ENCODE peak calls at places on chromosomes 11 and 22, in four cellular contexts. F, E, T and A are unnamed samples.

GRCh38 chr22:40238425-40239344 is 61.0 kb downstream of the TNRC6B start:
- DNase-seq in F (no peak), T (no peak), E (peak), A (peak)

GRCh38 chr11:30879322-30880020 is 293.3 kb upstream of the MPPED2 start:
- DNase-seq in E (no peak), T (no peak), F (no peak), A (no peak)

GRCh38 chr22:48241658-48242057 is 1479.2 kb downstream of the TBC1D22A start:
- DNase-seq in F (no peak), T (no peak), E (no peak), A (no peak)

GRCh38 chr11:62472063-62472884 is 53.4 kb downstream of the SCGB1A1 start:
- DNase-seq in F (peak), T (peak), E (no peak), A (no peak)

GRCh38 chr11:93330446-93330984 is at the start of gene DEUP1:
- DNase-seq in E (peak), F (no peak), T (no peak), A (no peak)

GRCh38 chr11:3950996-3951662 is 95.7 kb downstream of the STIM1 start:
- DNase-seq in E (peak), F (no peak), T (no peak), A (no peak)

GRCh38 chr22:49869855-49870712 is 16.4 kb downstream of the ZBED4 start:
- DNase-seq in T (no peak), E (no peak), F (no peak), A (no peak)

GRCh38 chr22:17637490-17638181 is 921 bp upstream of the BCL2L13 start:
- DNase-seq in T (no peak), E (peak), F (no peak), A (no peak)

GRCh38 chr11:66491315-66491935 is 11.2 kb downstream of the DPP3 start:
- DNase-seq in T (no peak), E (peak), F (no peak), A (no peak)

GRCh38 chr22:24101966-24102365 is 79.3 kb upstream of the SUSD2 start:
- DNase-seq in F (no peak), T (no peak), E (no peak), A (no peak)

GRCh38 chr11:122781378-122782040 is 56.8 kb upstream of the CRTAM start:
- DNase-seq in T (peak), F (peak), E (peak), A (peak)

GRCh38 chr22:39898997-39899396 is 1.9 kb upstream of the GRAP2 start:
- DNase-seq in F (no peak), E (no peak), T (peak), A (no peak)

GRCh38 chr22:22508274-22509176 is at the start of gene ZNF280B:
- DNase-seq in F (peak), E (peak), T (peak), A (no peak)

GRCh38 chr11:132030896-132031295 is 660.5 kb downstream of the NTM start:
- DNase-seq in E (no peak), F (no peak), T (no peak), A (no peak)

GRCh38 chr11:1103401-1104360 is 29.0 kb downstream of the MUC2 start:
- DNase-seq in F (no peak), E (no peak), T (no peak), A (no peak)

GRCh38 chr11:40186401-40187091 is 1272.9 kb downstream of the LRRC4C start:
- DNase-seq in F (no peak), E (no peak), T (no peak), A (no peak)

GRCh38 chr22:41913040-41913719 is 1.7 kb downstream of the SHISA8 start:
- DNase-seq in E (no peak), T (no peak), F (no peak), A (no peak)

GRCh38 chr22:49303781-49304461 is 523.8 kb downstream of the BRD1 start:
- DNase-seq in F (no peak), E (no peak), T (no peak), A (no peak)

GRCh38 chr22:27792452-27793165 is 8.9 kb downstream of the MN1 start:
- DNase-seq in E (no peak), F (no peak), T (no peak), A (no peak)

GRCh38 chr11:77819921-77820564 is 479 bp downstream of the RSF1 start:
- DNase-seq in T (no peak), E (peak), F (no peak), A (no peak)

GRCh38 chr11:78952188-78952587 is 377.5 kb upstream of the NARS2 start:
- DNase-seq in T (no peak), E (no peak), F (no peak), A (no peak)

GRCh38 chr11:58979222-58979621 is 39.9 kb downstream of the GLYATL1 start:
- DNase-seq in T (no peak), F (no peak), E (no peak), A (no peak)

GRCh38 chr11:32332990-32333334 is 102.4 kb downstream of the WT1 start:
- DNase-seq in T (no peak), F (no peak), E (no peak), A (no peak)

GRCh38 chr22:36471341-36471821 is 10.1 kb downstream of the TXN2 start:
- DNase-seq in F (no peak), E (no peak), T (no peak), A (no peak)

GRCh38 chr22:26086359-26086758 is 82.9 kb upstream of the SEZ6L start:
- DNase-seq in E (no peak), F (no peak), T (no peak), A (no peak)

GRCh38 chr11:35114901-35115687 is 23.9 kb upstream of the CD44 start:
- DNase-seq in E (no peak), T (no peak), F (no peak), A (no peak)

GRCh38 chr11:43561832-43562231 is 118.7 kb upstream of the HSD17B12 start:
- DNase-seq in F (no peak), T (no peak), E (no peak), A (no peak)

GRCh38 chr11:34987617-34988016 is 71.2 kb downstream of the PDHX start:
- DNase-seq in F (no peak), E (no peak), T (peak), A (no peak)

GRCh38 chr11:47389577-47390072 is 11.3 kb upstream of the SPI1 start:
- DNase-seq in E (no peak), T (no peak), F (no peak), A (no peak)

GRCh38 chr11:69352715-69353325 is 58.9 kb downstream of the MYEOV start:
- DNase-seq in E (no peak), F (peak), T (no peak), A (peak)
- TF ChIP-seq REST in E (no peak), F (no peak), T (no peak), A (no peak)

GRCh38 chr11:108224908-108225786 is 2.3 kb downstream of the ATM start:
- DNase-seq in T (no peak), E (no peak), F (no peak), A (no peak)
- H3K4me3 ChIP-seq in T (peak), E (peak), F (no peak), A (peak)

GRCh38 chr11:2468363-2469240 is 23.8 kb downstream of the KCNQ1 start:
- DNase-seq in T (no peak), F (no peak), E (no peak), A (no peak)

GRCh38 chr11:2466069-2466801 is 21.4 kb downstream of the KCNQ1 start:
- DNase-seq in T (no peak), E (no peak), F (no peak), A (no peak)

GRCh38 chr11:2467695-2468055 is 22.9 kb downstream of the KCNQ1 start:
- DNase-seq in T (no peak), F (no peak), E (no peak), A (no peak)

GRCh38 chr11:2465201-2466068 is 20.6 kb downstream of the KCNQ1 start:
- DNase-seq in F (no peak), E (no peak), T (no peak), A (no peak)

DNA sequence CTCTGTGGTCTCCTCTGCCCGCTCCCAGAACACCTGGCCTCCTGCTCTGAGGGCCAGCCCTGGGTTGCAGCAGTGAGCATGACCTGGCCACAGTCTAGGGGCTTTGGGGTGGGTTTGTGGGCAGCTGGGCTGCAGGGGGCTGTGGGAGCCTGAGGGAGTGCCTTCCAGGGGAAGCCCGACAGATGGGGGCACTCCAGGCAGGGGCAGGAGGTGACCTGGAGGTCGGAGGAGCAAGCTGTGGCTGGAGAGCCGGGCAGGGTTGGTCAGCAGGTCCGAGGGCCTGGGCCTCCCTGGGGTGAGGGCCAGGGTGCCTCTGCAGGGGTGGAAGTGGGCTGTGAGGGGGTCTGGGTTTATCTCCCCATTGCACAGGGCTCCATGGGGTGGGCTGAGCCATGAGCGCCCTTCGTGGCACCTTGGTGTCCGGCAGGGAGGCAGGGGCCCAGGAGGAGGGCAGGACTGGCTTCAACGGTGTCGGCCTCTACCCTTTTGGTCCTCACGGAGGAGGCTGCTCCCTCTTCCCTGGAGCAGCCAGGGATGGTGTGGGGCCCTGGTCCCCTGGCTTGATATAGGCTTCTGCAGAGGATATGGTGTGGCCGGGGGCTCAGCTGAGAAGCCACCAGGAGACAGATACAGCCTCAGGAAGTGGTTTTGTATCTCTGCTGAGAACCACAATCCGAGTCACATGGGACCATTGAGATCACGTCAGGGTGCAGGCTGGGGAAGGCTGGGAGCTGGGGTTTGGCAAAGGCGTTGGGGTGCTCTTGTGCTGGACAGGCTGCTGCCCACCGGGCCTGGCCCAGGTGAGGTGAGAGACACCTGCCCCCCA is 22.3 kb downstream of the KCNQ1 start:
- DNase-seq in T (no peak), F (no peak), E (no peak), A (no peak)
- H3K27ac ChIP-seq in T (no peak), F (no peak), E (no peak), A (no peak)

DNA sequence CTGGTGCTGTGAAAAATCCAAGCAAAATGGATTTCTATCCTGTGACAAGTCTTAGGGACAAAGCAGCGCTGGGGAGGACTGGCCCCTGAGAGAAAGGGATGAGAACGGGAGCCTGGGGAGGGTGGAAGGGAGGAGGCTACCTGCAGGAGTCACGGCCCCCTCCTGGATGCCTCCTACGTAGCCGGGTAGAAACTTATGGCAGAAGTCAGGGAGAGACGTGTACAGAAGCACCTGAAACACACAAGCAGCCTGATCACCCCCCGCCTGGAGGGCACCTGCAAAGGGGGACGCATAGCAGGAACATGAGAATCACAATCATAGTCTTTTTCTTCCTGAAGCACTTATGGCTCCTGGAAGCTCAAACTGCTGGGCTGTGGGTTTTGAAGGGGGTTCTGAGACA is 6.1 kb downstream of the DHCR7 start:
- DNase-seq in F (no peak), E (no peak), T (no peak), A (no peak)
- TF ChIP-seq REST in F (no peak), E (no peak), T (no peak), A (no peak)

GRCh38 chr22:31085928-31086327 is 4.8 kb downstream of the SMTN start:
- DNase-seq in F (no peak), T (no peak), E (no peak), A (no peak)
- H3K4me3 ChIP-seq in F (peak), T (no peak), E (no peak), A (no peak)

GRCh38 chr22:20118572-20119020 is 1.6 kb upstream of the TRMT2A start:
- DNase-seq in T (no peak), F (no peak), E (no peak), A (no peak)
- H3K27ac ChIP-seq in T (peak), F (peak), E (peak), A (peak)

DNA sequence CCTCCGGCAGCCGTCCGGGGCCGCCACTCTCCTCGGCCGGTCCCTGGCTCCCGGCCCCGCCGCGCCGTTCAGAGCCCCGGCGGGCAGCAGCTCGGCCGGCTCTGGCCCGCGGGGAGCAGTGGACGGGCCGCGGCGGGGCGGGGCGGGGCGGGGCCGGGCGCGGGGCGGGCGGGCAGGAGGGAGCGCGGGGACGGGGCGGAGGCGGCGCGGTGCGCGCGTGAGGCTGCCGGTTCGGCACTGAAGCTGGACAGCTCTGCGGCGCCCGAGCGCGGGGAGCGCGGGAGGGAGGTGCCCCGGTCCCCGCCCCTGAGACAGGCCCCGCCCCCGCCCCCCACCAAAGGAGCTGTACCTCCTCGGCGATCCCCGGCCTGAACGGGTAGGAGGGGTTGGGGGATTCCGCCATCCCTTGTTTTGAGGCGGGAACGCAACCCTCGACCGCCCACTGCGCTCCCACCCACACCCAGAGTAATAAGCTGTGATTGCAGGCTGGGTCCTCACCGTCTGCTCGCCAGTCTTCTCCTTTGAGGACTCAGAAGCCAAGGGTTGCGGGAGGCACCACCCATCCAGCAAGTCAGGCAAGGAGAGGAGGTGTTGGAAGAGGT is at the start of gene DRD2:
- DNase-seq in F (no peak), E (peak), T (no peak), A (no peak)
- TF ChIP-seq REST in F (no peak), E (peak), T (peak), A (peak)